ENCODE peak calls at places on chromosomes 7 and 10, in five cellular contexts. One of them, this sample, is unnamed.
A peak's percentile ranks its signal among the peaks of the same experiment; 100 is the strongest.

GRCh38 chr10:130411496-130412070 is 275.4 kb downstream of the GLRX3 start:
- DNase-seq in activated naive CD4-positive, alpha-beta T cell treated with anti-CD3 and anti-CD28 coated beads for 36 hours: no peak
- DNase-seq in M059J: no peak
- DNase-seq in transverse colon: no peak
- DNase-seq in germinal center: no peak
- DNase-seq in this sample: no peak

GRCh38 chr10:131065673-131066331 is 245.7 kb downstream of the TCERG1L start:
- DNase-seq in transverse colon: no peak
- DNase-seq in M059J: no peak
- DNase-seq in germinal center: no peak
- DNase-seq in activated naive CD4-positive, alpha-beta T cell treated with anti-CD3 and anti-CD28 coated beads for 36 hours: no peak
- DNase-seq in this sample: no peak

GRCh38 chr10:6580279-6581029 is 378 bp upstream of the PRKCQ start:
- DNase-seq in germinal center: peak; percentile 74
- DNase-seq in M059J: peak; percentile 47
- DNase-seq in transverse colon: peak; percentile 79
- DNase-seq in activated naive CD4-positive, alpha-beta T cell treated with anti-CD3 and anti-CD28 coated beads for 36 hours: peak; percentile 86
- DNase-seq in this sample: peak; percentile 66

GRCh38 chr10:36344240-36344639 is 702.1 kb upstream of the FZD8 start:
- DNase-seq in activated naive CD4-positive, alpha-beta T cell treated with anti-CD3 and anti-CD28 coated beads for 36 hours: no peak
- DNase-seq in transverse colon: no peak
- DNase-seq in germinal center: no peak
- DNase-seq in M059J: peak; percentile 41
- DNase-seq in this sample: no peak

GRCh38 chr7:42162560-42163325 is 74.3 kb downstream of the GLI3 start:
- DNase-seq in germinal center: no peak
- DNase-seq in transverse colon: no peak
- DNase-seq in M059J: no peak
- DNase-seq in activated naive CD4-positive, alpha-beta T cell treated with anti-CD3 and anti-CD28 coated beads for 36 hours: no peak
- DNase-seq in this sample: no peak

GRCh38 chr10:58859541-58859940 is 316.9 kb upstream of the PHYHIPL start:
- DNase-seq in germinal center: no peak
- DNase-seq in transverse colon: no peak
- DNase-seq in activated naive CD4-positive, alpha-beta T cell treated with anti-CD3 and anti-CD28 coated beads for 36 hours: no peak
- DNase-seq in M059J: peak; percentile 18
- DNase-seq in this sample: no peak

GRCh38 chr7:84207025-84207424 is 12.4 kb upstream of the SEMA3A start:
- DNase-seq in activated naive CD4-positive, alpha-beta T cell treated with anti-CD3 and anti-CD28 coated beads for 36 hours: no peak
- DNase-seq in M059J: no peak
- DNase-seq in germinal center: no peak
- DNase-seq in transverse colon: no peak
- DNase-seq in this sample: peak; percentile 47

GRCh38 chr7:1055084-1055450 is 10.7 kb downstream of the GPR146 start:
- DNase-seq in transverse colon: peak; percentile 51
- DNase-seq in germinal center: no peak
- DNase-seq in M059J: no peak
- DNase-seq in activated naive CD4-positive, alpha-beta T cell treated with anti-CD3 and anti-CD28 coated beads for 36 hours: peak; percentile 80
- DNase-seq in this sample: peak; percentile 56

This sample was measured in fibroblast of pulmonary artery.